ENCODE peak calls at places on chromosomes 12 and 14, in five cellular contexts. V is CD4-positive, alpha-beta memory T cell; L is breast epithelium; P is prostate gland; T is OCI-LY7. F is an unnamed sample. For H3K9me3, the result is how much of the 10 kb centered on the place peaks cover.

GRCh38 chr12:41174602-41175001 is 13.5 kb upstream of the PDZRN4 start:
- DNase-seq in T (no peak), L (no peak), P (no peak), V (no peak), F (no peak)

GRCh38 chr14:76208340-76208739 is 56.6 kb downstream of the GPATCH2L start:
- DNase-seq in V (no peak), L (no peak), P (no peak), T (no peak), F (no peak)

GRCh38 chr12:93180566-93180965 is 197.2 kb upstream of the NUDT4 start:
- DNase-seq in P (no peak), T (no peak), L (no peak), V (no peak), F (no peak)

GRCh38 chr12:45051490-45052105 is 699 bp upstream of the DBX2 start:
- DNase-seq in L (no peak), V (no peak), T (no peak), P (no peak), F (no peak)

GRCh38 chr14:68768316-68768715 is 24.6 kb downstream of the ZFP36L1 start:
- DNase-seq in T (no peak), P (no peak), L (no peak), V (no peak), F (no peak)

GRCh38 chr14:104974665-104975390 is 3.3 kb downstream of the AHNAK2 start:
- DNase-seq in L (no peak), V (no peak), T (no peak), P (no peak), F (no peak)

GRCh38 chr12:121296618-121297476 is at the start of gene CAMKK2:
- DNase-seq in V (peak), T (peak), L (peak), P (peak), F (peak)

GRCh38 chr12:41681898-41682297 is 462.8 kb downstream of the GXYLT1 start:
- DNase-seq in P (no peak), L (no peak), T (peak), V (no peak), F (peak)

GRCh38 chr12:123916729-123917128 is 55.9 kb downstream of the CCDC92 start:
- DNase-seq in P (no peak), V (no peak), T (no peak), L (no peak), F (no peak)

GRCh38 chr14:58663494-58664111 is 25.8 kb downstream of the DACT1 start:
- DNase-seq in P (no peak), V (no peak), T (no peak), L (no peak), F (no peak)

GRCh38 chr14:75402867-75403413 is 24.9 kb upstream of the JDP2 start:
- DNase-seq in V (no peak), P (no peak), L (no peak), T (no peak), F (no peak)

GRCh38 chr14:53608369-53608768 is 348.3 kb downstream of the BMP4 start:
- DNase-seq in T (peak), V (no peak), P (no peak), L (no peak), F (peak)

GRCh38 chr14:101022121-101022520 is 118.6 kb upstream of the RTL1 start:
- DNase-seq in T (no peak), L (peak), V (no peak), P (no peak), F (no peak)

GRCh38 chr12:9951026-9951652 is 19.0 kb upstream of the CLEC2A start:
- DNase-seq in V (peak), P (no peak), L (no peak), T (no peak), F (no peak)

GRCh38 chr12:95615735-95616134 is 64.5 kb upstream of the USP44 start:
- DNase-seq in P (no peak), V (no peak), T (no peak), L (no peak), F (no peak)

GRCh38 chr12:15788266-15789214 is 648 bp downstream of the EPS8 start:
- DNase-seq in P (peak), L (peak), V (no peak), T (no peak), F (no peak)

GRCh38 chr12:20142295-20142694 is 226.0 kb upstream of the PDE3A start:
- DNase-seq in V (no peak), P (no peak), T (no peak), L (no peak), F (no peak)

GRCh38 chr14:97894552-97894951 is 1097.4 kb downstream of the VRK1 start:
- DNase-seq in V (no peak), P (no peak), T (no peak), L (no peak), F (no peak)

GRCh38 chr14:87018294-87018693 is 974.7 kb downstream of the GALC start:
- DNase-seq in V (no peak), P (no peak), T (no peak), L (no peak), F (no peak)

GRCh38 chr14:42424501-42424900 is 817.8 kb downstream of the LRFN5 start:
- DNase-seq in T (no peak), V (no peak), L (no peak), P (no peak), F (no peak)

GRCh38 chr12:22459872-22460490 is 84.4 kb downstream of the C2CD5 start:
- DNase-seq in P (peak), L (no peak), T (peak), V (peak), F (peak)

GRCh38 chr14:86015916-86016315 is 486.0 kb downstream of the FLRT2 start:
- DNase-seq in T (no peak), P (no peak), V (no peak), L (no peak), F (no peak)

GRCh38 chr12:56206373-56207166 is 15.2 kb downstream of the RNF41 start:
- DNase-seq in P (peak), L (peak), V (peak), T (peak), F (peak)

GRCh38 chr14:21163721-21164120 is 7.9 kb upstream of the OR5AU1 start:
- DNase-seq in V (no peak), P (no peak), T (no peak), L (no peak), F (no peak)

GRCh38 chr14:65251213-65251612 is 148.9 kb upstream of the MAX start:
- DNase-seq in P (no peak), T (no peak), L (no peak), V (no peak), F (no peak)

GRCh38 chr12:128743911-128744310 is 79.8 kb downstream of the SLC15A4 start:
- DNase-seq in L (no peak), T (no peak), V (no peak), P (no peak), F (no peak)

GRCh38 chr12:113327000-113327399 is 7.9 kb downstream of the SLC8B1 start:
- DNase-seq in V (no peak), P (no peak), L (no peak), T (no peak), F (peak)

GRCh38 chr12:12024958-12025682 is 45.6 kb upstream of the BCL2L14 start:
- DNase-seq in V (peak), P (peak), L (peak), T (peak), F (no peak)

GRCh38 chr12:77049767-77050353 is 15.5 kb downstream of the E2F7 start:
- DNase-seq in P (peak), L (no peak), V (peak), T (peak), F (peak)

GRCh38 chr12:20188930-20189653 is 179.2 kb upstream of the PDE3A start:
- DNase-seq in T (no peak), V (no peak), L (no peak), P (no peak), F (no peak)

GRCh38 chr12:85076688-85077430 is 40.7 kb downstream of the LRRIQ1 start:
- DNase-seq in L (no peak), V (no peak), T (peak), P (peak), F (peak)

GRCh38 chr12:47889040-47889439 is 15.8 kb downstream of the VDR start:
- DNase-seq in L (no peak), T (peak), P (no peak), V (no peak), F (no peak)

GRCh38 chr12:1517734-1518485 is 76.5 kb downstream of the FBXL14 start:
- DNase-seq in V (no peak), T (no peak), L (no peak), P (no peak), F (no peak)

GRCh38 chr12:62908667-62909066 is 26.3 kb downstream of the PPM1H start:
- DNase-seq in T (no peak), L (no peak), P (no peak), V (no peak), F (no peak)

GRCh38 chr14:60956202-60956601 is 24.7 kb downstream of the TRMT5 start:
- DNase-seq in P (no peak), T (no peak), L (no peak), V (no peak), F (no peak)
- H3K9me3 ChIP-seq in P (under half), T (under half), L (under half), V (under half), F (under half)

DNA sequence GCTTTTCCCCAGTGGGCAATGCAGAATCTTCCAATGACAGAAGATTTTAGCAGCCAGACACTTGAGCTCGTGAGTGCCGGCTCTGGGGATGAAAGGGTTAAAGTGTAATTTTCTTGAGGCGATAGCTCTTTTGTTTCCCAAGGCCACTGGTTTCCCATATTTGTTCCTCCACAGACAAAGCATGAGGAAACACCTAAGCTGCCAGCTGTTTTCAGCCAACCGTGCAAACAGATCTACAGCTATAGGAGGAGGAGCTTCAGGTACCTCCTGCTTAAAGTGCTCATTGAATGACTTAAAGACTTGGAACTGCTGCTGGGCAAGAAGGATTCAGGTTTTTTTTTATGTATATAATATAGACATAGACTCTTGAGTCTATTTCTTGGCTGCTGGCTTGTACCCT is 1311.5 kb downstream of the TMEM121 start:
- DNase-seq in V (no peak), T (peak), P (no peak), L (no peak), F (no peak)
- H3K9me3 ChIP-seq in V (under half), T (under half), P (under half), L (under half), F (under half)

DNA sequence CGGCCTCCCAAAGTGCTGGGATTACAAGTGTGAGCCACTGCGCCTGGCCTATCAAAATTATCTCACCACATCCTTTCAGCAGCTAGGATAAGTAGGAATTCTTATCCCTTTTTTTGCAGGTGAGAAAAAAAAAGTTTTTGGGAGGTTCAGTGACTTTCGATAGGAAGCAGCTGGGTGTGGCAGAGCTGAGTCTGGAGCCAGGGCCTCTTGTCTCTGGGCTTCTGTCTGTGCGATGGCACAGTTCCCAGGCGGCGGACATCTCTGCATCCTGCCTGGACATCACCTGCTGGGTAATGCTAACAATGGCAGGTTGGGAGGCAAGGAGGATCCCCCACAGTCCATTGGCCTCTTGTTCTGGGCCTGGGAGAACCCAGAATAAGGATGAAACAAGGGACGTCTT is 12.5 kb downstream of the NRXN3 start:
- DNase-seq in P (no peak), V (no peak), T (no peak), L (no peak), F (no peak)
- H3K9me3 ChIP-seq in P (under half), V (under half), T (under half), L (under half), F (under half)

DNA sequence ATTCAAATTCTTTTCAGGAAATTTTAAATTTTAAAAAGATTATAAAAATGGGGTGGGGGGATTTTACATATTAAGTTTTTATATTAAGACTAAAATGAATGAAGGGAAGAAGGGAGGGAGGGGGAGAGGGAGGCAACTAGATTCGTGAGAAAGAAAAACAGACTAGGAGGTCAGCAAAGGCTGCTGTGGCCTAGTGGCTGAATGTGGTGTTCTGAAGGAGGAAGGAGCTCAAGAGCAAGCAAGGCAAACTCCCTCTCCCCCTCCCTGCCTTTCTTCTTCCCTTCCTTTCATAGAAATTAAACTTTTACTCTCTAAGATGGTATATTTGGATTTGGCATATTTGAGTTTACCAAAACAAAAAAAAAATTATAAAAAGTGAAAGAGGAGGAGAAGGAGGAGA is 18.1 kb downstream of the DYRK2 start:
- DNase-seq in P (no peak), T (no peak), L (no peak), V (no peak), F (no peak)
- H3K9me3 ChIP-seq in P (under half), T (under half), L (under half), V (under half), F (under half)

GRCh38 chr14:88272390-88273019 is 50.6 kb downstream of the KCNK10 start:
- DNase-seq in L (no peak), T (no peak), P (no peak), V (no peak), F (no peak)
- H3K9me3 ChIP-seq in L (under half), T (under half), P (under half), V (under half), F (under half)